ENCODE peak calls at places on chromosome 2, in seven cellular contexts. One of them, this sample, is unnamed.

GRCh38 chr2:26737221-26737620 is 26.9 kb upstream of the SLC35F6 start:
- DNase-seq in transverse colon: no peak
- DNase-seq in GM12878: no peak
- DNase-seq in mammary epithelial cell: no peak
- DNase-seq in right lobe of liver: peak
- DNase-seq in stomach: no peak
- DNase-seq in right atrium auricular region: no peak
- DNase-seq in this sample: no peak

GRCh38 chr2:15783489-15783888 is 156.9 kb upstream of the MYCN start:
- DNase-seq in transverse colon: no peak
- DNase-seq in GM12878: no peak
- DNase-seq in mammary epithelial cell: no peak
- DNase-seq in right lobe of liver: no peak
- DNase-seq in stomach: no peak
- DNase-seq in right atrium auricular region: no peak
- DNase-seq in this sample: no peak

GRCh38 chr2:102672124-102672786 is 52.9 kb downstream of the SLC9A2 start:
- DNase-seq in transverse colon: no peak
- DNase-seq in GM12878: no peak
- DNase-seq in mammary epithelial cell: no peak
- DNase-seq in right lobe of liver: no peak
- DNase-seq in stomach: no peak
- DNase-seq in right atrium auricular region: no peak
- DNase-seq in this sample: no peak

GRCh38 chr2:201466050-201466660 is 14.6 kb downstream of the STRADB start:
- DNase-seq in transverse colon: no peak
- DNase-seq in GM12878: no peak
- DNase-seq in mammary epithelial cell: peak
- DNase-seq in right lobe of liver: no peak
- DNase-seq in stomach: no peak
- DNase-seq in right atrium auricular region: no peak
- DNase-seq in this sample: no peak

GRCh38 chr2:60109744-60110143 is 443.7 kb downstream of the BCL11A start:
- DNase-seq in transverse colon: no peak
- DNase-seq in GM12878: no peak
- DNase-seq in mammary epithelial cell: no peak
- DNase-seq in right lobe of liver: no peak
- DNase-seq in stomach: no peak
- DNase-seq in right atrium auricular region: no peak
- DNase-seq in this sample: no peak

GRCh38 chr2:128219891-128220290 is 98.8 kb downstream of the HS6ST1 start:
- DNase-seq in transverse colon: no peak
- DNase-seq in GM12878: no peak
- DNase-seq in mammary epithelial cell: no peak
- DNase-seq in right lobe of liver: no peak
- DNase-seq in stomach: no peak
- DNase-seq in right atrium auricular region: no peak
- DNase-seq in this sample: no peak

GRCh38 chr2:158501301-158501700 is 44.5 kb downstream of the PKP4 start:
- DNase-seq in transverse colon: no peak
- DNase-seq in GM12878: no peak
- DNase-seq in mammary epithelial cell: no peak
- DNase-seq in right lobe of liver: peak
- DNase-seq in stomach: peak
- DNase-seq in right atrium auricular region: no peak
- DNase-seq in this sample: no peak

GRCh38 chr2:96907405-96908041 is 37.6 kb upstream of the SEMA4C start:
- DNase-seq in transverse colon: peak
- DNase-seq in GM12878: no peak
- DNase-seq in mammary epithelial cell: no peak
- DNase-seq in right lobe of liver: no peak
- DNase-seq in stomach: peak
- DNase-seq in right atrium auricular region: peak
- DNase-seq in this sample: no peak

GRCh38 chr2:159758686-159759085 is 39.3 kb downstream of the CD302 start:
- DNase-seq in transverse colon: no peak
- DNase-seq in GM12878: no peak
- DNase-seq in mammary epithelial cell: no peak
- DNase-seq in right lobe of liver: no peak
- DNase-seq in stomach: no peak
- DNase-seq in right atrium auricular region: no peak
- DNase-seq in this sample: no peak

GRCh38 chr2:54813584-54813983 is 90.1 kb downstream of the EML6 start:
- DNase-seq in transverse colon: no peak
- DNase-seq in GM12878: no peak
- DNase-seq in mammary epithelial cell: no peak
- DNase-seq in right lobe of liver: no peak
- DNase-seq in stomach: no peak
- DNase-seq in right atrium auricular region: no peak
- DNase-seq in this sample: no peak

GRCh38 chr2:215620528-215620927 is 184.7 kb upstream of the FN1 start:
- DNase-seq in transverse colon: no peak
- DNase-seq in GM12878: no peak
- DNase-seq in mammary epithelial cell: no peak
- DNase-seq in right lobe of liver: no peak
- DNase-seq in stomach: no peak
- DNase-seq in right atrium auricular region: no peak
- DNase-seq in this sample: no peak
- H3K27ac ChIP-seq in transverse colon: no peak
- H3K27ac ChIP-seq in GM12878: no peak
- H3K27ac ChIP-seq in mammary epithelial cell: no peak
- H3K27ac ChIP-seq in right lobe of liver: no peak
- H3K27ac ChIP-seq in stomach: no peak
- H3K27ac ChIP-seq in right atrium auricular region: no peak
- H3K27ac ChIP-seq in this sample: no peak

GRCh38 chr2:88764850-88765153 is 73.3 kb downstream of the RPIA start:
- DNase-seq in transverse colon: no peak
- DNase-seq in GM12878: no peak
- DNase-seq in mammary epithelial cell: no peak
- DNase-seq in right lobe of liver: no peak
- DNase-seq in stomach: no peak
- DNase-seq in right atrium auricular region: no peak
- DNase-seq in this sample: no peak
- H3K4me3 ChIP-seq in transverse colon: peak
- H3K4me3 ChIP-seq in GM12878: no peak
- H3K4me3 ChIP-seq in mammary epithelial cell: no peak
- H3K4me3 ChIP-seq in right lobe of liver: no peak
- H3K4me3 ChIP-seq in stomach: peak
- H3K4me3 ChIP-seq in right atrium auricular region: peak
- H3K4me3 ChIP-seq in this sample: no peak

DNA sequence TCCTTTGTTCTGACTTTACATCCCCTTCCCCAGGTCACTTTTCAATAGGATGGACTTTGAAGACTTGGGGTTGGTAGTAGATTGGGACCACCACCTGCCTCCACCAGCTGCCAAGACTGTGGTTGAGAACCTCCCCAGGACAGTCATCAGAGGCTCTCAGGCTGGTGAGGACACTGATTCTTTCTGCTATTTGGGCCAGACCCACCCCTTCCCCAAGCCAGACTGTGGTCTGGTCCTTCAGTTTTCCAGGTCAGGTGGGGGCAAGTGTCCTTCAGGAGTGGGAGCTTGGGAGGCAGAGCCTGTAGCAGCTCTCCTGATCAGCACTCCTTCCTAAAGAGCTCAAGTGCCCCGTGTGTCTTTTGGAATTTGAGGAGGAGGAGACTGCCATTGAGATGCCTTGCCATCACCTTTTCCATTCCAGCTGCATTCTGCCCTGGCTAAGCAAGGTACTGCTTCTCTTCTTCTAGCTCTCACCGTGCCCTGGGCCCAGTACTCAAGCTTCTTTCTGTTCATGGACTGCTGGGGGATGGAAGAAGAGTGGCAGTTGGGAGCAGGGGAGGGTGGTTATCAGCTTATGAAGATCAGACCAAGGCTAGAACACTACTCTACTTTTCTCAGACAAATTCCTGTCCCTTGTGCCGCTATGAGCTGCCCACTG is 1.1 kb downstream of the RNF181 start:
- DNase-seq in transverse colon: no peak
- DNase-seq in GM12878: no peak
- DNase-seq in mammary epithelial cell: no peak
- DNase-seq in right lobe of liver: no peak
- DNase-seq in stomach: no peak
- DNase-seq in right atrium auricular region: no peak
- DNase-seq in this sample: no peak
- TF ChIP-seq CTCF in transverse colon: no peak
- TF ChIP-seq CTCF in GM12878: no peak
- TF ChIP-seq CTCF in mammary epithelial cell: no peak
- TF ChIP-seq CTCF in right lobe of liver: no peak
- TF ChIP-seq CTCF in stomach: no peak
- TF ChIP-seq CTCF in right atrium auricular region: no peak
- TF ChIP-seq CTCF in this sample: no peak

DNA sequence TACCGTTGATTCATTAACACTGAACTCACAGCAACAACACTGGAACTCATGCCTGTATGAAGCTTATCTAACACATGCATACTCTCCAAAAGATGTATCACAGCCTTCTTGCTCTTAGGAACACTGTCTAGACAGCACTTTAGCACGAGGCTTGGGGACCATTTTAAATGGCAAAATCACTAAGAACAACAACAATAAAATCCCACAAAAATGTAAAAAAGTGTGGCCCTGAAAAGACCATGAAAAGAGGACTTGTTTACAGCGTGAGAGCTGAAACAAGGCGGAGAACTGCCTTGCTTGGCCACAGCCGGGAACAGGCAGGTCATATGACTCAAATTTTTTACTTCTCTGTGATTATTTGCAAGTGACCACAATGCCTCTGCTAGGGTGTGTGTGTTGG is 48.1 kb downstream of the CHN1 start:
- DNase-seq in transverse colon: no peak
- DNase-seq in GM12878: no peak
- DNase-seq in mammary epithelial cell: no peak
- DNase-seq in right lobe of liver: no peak
- DNase-seq in stomach: no peak
- DNase-seq in right atrium auricular region: no peak
- DNase-seq in this sample: no peak
- H3K27ac ChIP-seq in transverse colon: no peak
- H3K27ac ChIP-seq in GM12878: no peak
- H3K27ac ChIP-seq in mammary epithelial cell: no peak
- H3K27ac ChIP-seq in right lobe of liver: no peak
- H3K27ac ChIP-seq in stomach: no peak
- H3K27ac ChIP-seq in right atrium auricular region: no peak
- H3K27ac ChIP-seq in this sample: no peak

DNA sequence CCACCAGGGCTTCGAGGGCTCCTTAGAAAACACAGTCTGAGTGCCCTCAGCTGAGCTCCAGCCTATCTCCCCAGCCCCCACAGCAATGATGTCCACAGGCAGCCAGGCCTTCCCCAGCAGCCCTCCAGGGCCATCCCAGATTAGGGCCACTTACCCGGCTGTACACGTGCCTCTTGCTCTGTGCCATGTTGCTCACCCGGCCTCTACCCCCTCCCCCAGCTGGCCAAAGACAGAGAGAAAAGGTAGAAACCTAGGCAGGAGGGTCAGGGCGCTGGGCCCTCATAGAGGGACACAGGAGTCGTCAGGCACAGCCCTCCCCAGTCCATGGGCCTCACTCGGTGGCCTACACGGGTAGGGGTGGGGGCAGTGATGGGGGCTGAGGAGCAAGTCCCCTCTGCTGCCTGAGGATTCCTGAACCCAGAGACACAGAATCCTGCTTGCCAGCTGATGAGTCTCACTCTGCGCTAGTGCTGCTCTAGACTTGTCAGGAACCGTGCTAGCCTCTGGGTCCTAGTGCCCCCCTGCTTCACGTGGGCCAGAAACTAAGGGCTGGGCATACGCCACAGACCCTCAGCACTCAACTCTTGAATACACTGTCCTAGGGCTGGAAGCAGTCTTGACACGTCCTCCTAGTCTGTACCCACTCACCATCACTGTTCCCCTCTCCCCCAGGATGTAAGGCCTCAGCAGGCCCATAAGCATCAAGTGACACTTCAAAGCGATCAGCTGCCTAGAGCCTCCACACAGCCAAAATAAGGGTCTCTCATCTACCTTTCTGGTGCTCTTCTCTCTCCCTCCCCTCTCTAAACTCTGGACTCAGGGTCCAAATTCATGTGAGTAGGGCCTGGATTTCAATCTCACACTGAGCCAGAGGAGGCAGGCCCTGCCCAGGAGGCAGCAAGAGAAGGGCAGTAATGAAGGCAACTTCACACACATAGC is at the start of gene DCTN1:
- DNase-seq in transverse colon: peak
- DNase-seq in GM12878: no peak
- DNase-seq in mammary epithelial cell: peak
- DNase-seq in right lobe of liver: no peak
- DNase-seq in stomach: peak
- DNase-seq in right atrium auricular region: no peak
- DNase-seq in this sample: no peak
- H3K4me3 ChIP-seq in transverse colon: peak
- H3K4me3 ChIP-seq in GM12878: no peak
- H3K4me3 ChIP-seq in mammary epithelial cell: peak
- H3K4me3 ChIP-seq in right lobe of liver: no peak
- H3K4me3 ChIP-seq in stomach: peak
- H3K4me3 ChIP-seq in right atrium auricular region: peak
- H3K4me3 ChIP-seq in this sample: peak

GRCh38 chr2:121748202-121748601 is 7.2 kb upstream of the TSN start:
- DNase-seq in transverse colon: no peak
- DNase-seq in GM12878: no peak
- DNase-seq in mammary epithelial cell: peak
- DNase-seq in right lobe of liver: no peak
- DNase-seq in stomach: no peak
- DNase-seq in right atrium auricular region: no peak
- DNase-seq in this sample: no peak
- TF ChIP-seq CTCF in transverse colon: no peak
- TF ChIP-seq CTCF in GM12878: peak
- TF ChIP-seq CTCF in mammary epithelial cell: peak
- TF ChIP-seq CTCF in right lobe of liver: peak
- TF ChIP-seq CTCF in stomach: no peak
- TF ChIP-seq CTCF in right atrium auricular region: peak
- TF ChIP-seq CTCF in this sample: no peak

This sample was measured in left lung.